ENCODE peak calls at places on chromosomes 2 and 18, in eight cellular contexts. One of them, this sample, is unnamed.

GRCh38 chr2:66576381-66577330 is 141.7 kb downstream of the MEIS1 start:
- DNase-seq in astrocyte of the spinal cord: peak; percentile 47
- DNase-seq in stimulated activated CD4-positive, alpha-beta T cell treated with anti-CD3 and anti-CD28 coated beads, Interleukin-2, amount 100 ng/mL, for 24 hours: no peak
- DNase-seq in thoracic aorta: no peak
- DNase-seq in hypothalamus: no peak
- DNase-seq in right atrium auricular region: no peak
- DNase-seq in neural progenitor cell: peak; percentile 65
- DNase-seq in LoVo: no peak
- DNase-seq in this sample: peak; percentile 52

GRCh38 chr2:28283861-28284260 is 108.8 kb upstream of the FOSL2 start:
- DNase-seq in thoracic aorta: no peak
- DNase-seq in astrocyte of the spinal cord: no peak
- DNase-seq in right atrium auricular region: no peak
- DNase-seq in stimulated activated CD4-positive, alpha-beta T cell treated with anti-CD3 and anti-CD28 coated beads, Interleukin-2, amount 100 ng/mL, for 24 hours: no peak
- DNase-seq in LoVo: no peak
- DNase-seq in hypothalamus: no peak
- DNase-seq in neural progenitor cell: no peak
- DNase-seq in this sample: no peak

GRCh38 chr2:232386490-232386739 is 7.9 kb downstream of the ALPP start:
- DNase-seq in neural progenitor cell: peak; percentile 38
- DNase-seq in stimulated activated CD4-positive, alpha-beta T cell treated with anti-CD3 and anti-CD28 coated beads, Interleukin-2, amount 100 ng/mL, for 24 hours: no peak
- DNase-seq in right atrium auricular region: no peak
- DNase-seq in hypothalamus: no peak
- DNase-seq in astrocyte of the spinal cord: no peak
- DNase-seq in LoVo: no peak
- DNase-seq in thoracic aorta: no peak
- DNase-seq in this sample: no peak

GRCh38 chr18:55185391-55185790 is 226.1 kb upstream of the CCDC68 start:
- DNase-seq in right atrium auricular region: no peak
- DNase-seq in neural progenitor cell: no peak
- DNase-seq in astrocyte of the spinal cord: peak; percentile 10
- DNase-seq in LoVo: peak; percentile 37
- DNase-seq in hypothalamus: no peak
- DNase-seq in thoracic aorta: no peak
- DNase-seq in stimulated activated CD4-positive, alpha-beta T cell treated with anti-CD3 and anti-CD28 coated beads, Interleukin-2, amount 100 ng/mL, for 24 hours: no peak
- DNase-seq in this sample: no peak

GRCh38 chr18:58335821-58336220 is 291.8 kb downstream of the NEDD4L start:
- DNase-seq in thoracic aorta: no peak
- DNase-seq in hypothalamus: no peak
- DNase-seq in stimulated activated CD4-positive, alpha-beta T cell treated with anti-CD3 and anti-CD28 coated beads, Interleukin-2, amount 100 ng/mL, for 24 hours: no peak
- DNase-seq in right atrium auricular region: no peak
- DNase-seq in neural progenitor cell: no peak
- DNase-seq in LoVo: no peak
- DNase-seq in astrocyte of the spinal cord: peak; percentile 24
- DNase-seq in this sample: no peak

GRCh38 chr18:62999392-62999791 is 284.1 kb downstream of the PHLPP1 start:
- DNase-seq in thoracic aorta: no peak
- DNase-seq in stimulated activated CD4-positive, alpha-beta T cell treated with anti-CD3 and anti-CD28 coated beads, Interleukin-2, amount 100 ng/mL, for 24 hours: no peak
- DNase-seq in neural progenitor cell: no peak
- DNase-seq in astrocyte of the spinal cord: peak; percentile 35
- DNase-seq in LoVo: no peak
- DNase-seq in right atrium auricular region: peak; percentile 71
- DNase-seq in hypothalamus: no peak
- DNase-seq in this sample: no peak

GRCh38 chr2:10480359-10480949 is 32.3 kb upstream of the ODC1 start:
- DNase-seq in astrocyte of the spinal cord: no peak
- DNase-seq in hypothalamus: no peak
- DNase-seq in thoracic aorta: no peak
- DNase-seq in LoVo: no peak
- DNase-seq in right atrium auricular region: no peak
- DNase-seq in stimulated activated CD4-positive, alpha-beta T cell treated with anti-CD3 and anti-CD28 coated beads, Interleukin-2, amount 100 ng/mL, for 24 hours: no peak
- DNase-seq in neural progenitor cell: no peak
- DNase-seq in this sample: no peak

GRCh38 chr18:64618390-64618789 is 469.5 kb upstream of the LINC00305 start:
- DNase-seq in right atrium auricular region: no peak
- DNase-seq in astrocyte of the spinal cord: no peak
- DNase-seq in neural progenitor cell: no peak
- DNase-seq in hypothalamus: no peak
- DNase-seq in thoracic aorta: no peak
- DNase-seq in stimulated activated CD4-positive, alpha-beta T cell treated with anti-CD3 and anti-CD28 coated beads, Interleukin-2, amount 100 ng/mL, for 24 hours: no peak
- DNase-seq in LoVo: no peak
- DNase-seq in this sample: no peak

GRCh38 chr2:152432206-152432653 is 97.3 kb downstream of the FMNL2 start:
- DNase-seq in right atrium auricular region: peak; percentile 64
- DNase-seq in neural progenitor cell: no peak
- DNase-seq in astrocyte of the spinal cord: peak; percentile 50
- DNase-seq in stimulated activated CD4-positive, alpha-beta T cell treated with anti-CD3 and anti-CD28 coated beads, Interleukin-2, amount 100 ng/mL, for 24 hours: no peak
- DNase-seq in thoracic aorta: no peak
- DNase-seq in LoVo: no peak
- DNase-seq in hypothalamus: no peak
- DNase-seq in this sample: no peak

GRCh38 chr2:218074031-218074430 is 5.0 kb downstream of the RUFY4 start:
- DNase-seq in LoVo: peak; percentile 21
- DNase-seq in right atrium auricular region: peak; percentile 58
- DNase-seq in thoracic aorta: no peak
- DNase-seq in astrocyte of the spinal cord: no peak
- DNase-seq in neural progenitor cell: peak; percentile 76
- DNase-seq in stimulated activated CD4-positive, alpha-beta T cell treated with anti-CD3 and anti-CD28 coated beads, Interleukin-2, amount 100 ng/mL, for 24 hours: peak; percentile 27
- DNase-seq in hypothalamus: no peak
- DNase-seq in this sample: peak; percentile 64

GRCh38 chr18:23565916-23566547 is 20.3 kb downstream of the NPC1 start:
- DNase-seq in astrocyte of the spinal cord: no peak
- DNase-seq in right atrium auricular region: no peak
- DNase-seq in neural progenitor cell: no peak
- DNase-seq in hypothalamus: no peak
- DNase-seq in stimulated activated CD4-positive, alpha-beta T cell treated with anti-CD3 and anti-CD28 coated beads, Interleukin-2, amount 100 ng/mL, for 24 hours: no peak
- DNase-seq in LoVo: no peak
- DNase-seq in thoracic aorta: no peak
- DNase-seq in this sample: no peak

GRCh38 chr18:13813271-13813849 is 10.6 kb upstream of the MC5R start:
- DNase-seq in neural progenitor cell: peak; percentile 78
- DNase-seq in LoVo: peak; percentile 60
- DNase-seq in astrocyte of the spinal cord: peak; percentile 59
- DNase-seq in stimulated activated CD4-positive, alpha-beta T cell treated with anti-CD3 and anti-CD28 coated beads, Interleukin-2, amount 100 ng/mL, for 24 hours: peak; percentile 66
- DNase-seq in thoracic aorta: no peak
- DNase-seq in right atrium auricular region: peak; percentile 76
- DNase-seq in hypothalamus: peak; percentile 5
- DNase-seq in this sample: peak; percentile 71

GRCh38 chr2:113282747-113283533 is 4.2 kb upstream of the PAX8 start:
- DNase-seq in stimulated activated CD4-positive, alpha-beta T cell treated with anti-CD3 and anti-CD28 coated beads, Interleukin-2, amount 100 ng/mL, for 24 hours: no peak
- DNase-seq in thoracic aorta: no peak
- DNase-seq in LoVo: peak; percentile 87
- DNase-seq in astrocyte of the spinal cord: peak; percentile 25
- DNase-seq in hypothalamus: no peak
- DNase-seq in right atrium auricular region: no peak
- DNase-seq in neural progenitor cell: peak; percentile 16
- DNase-seq in this sample: no peak

GRCh38 chr2:74821177-74822124 is 12.5 kb upstream of the HK2 start:
- DNase-seq in right atrium auricular region: no peak
- DNase-seq in hypothalamus: no peak
- DNase-seq in stimulated activated CD4-positive, alpha-beta T cell treated with anti-CD3 and anti-CD28 coated beads, Interleukin-2, amount 100 ng/mL, for 24 hours: no peak
- DNase-seq in thoracic aorta: no peak
- DNase-seq in LoVo: no peak
- DNase-seq in astrocyte of the spinal cord: no peak
- DNase-seq in neural progenitor cell: no peak
- DNase-seq in this sample: no peak

GRCh38 chr2:208466133-208466919 is 59.7 kb downstream of the PTH2R start:
- DNase-seq in thoracic aorta: no peak
- DNase-seq in astrocyte of the spinal cord: peak; percentile 17
- DNase-seq in right atrium auricular region: no peak
- DNase-seq in neural progenitor cell: peak; percentile 86
- DNase-seq in stimulated activated CD4-positive, alpha-beta T cell treated with anti-CD3 and anti-CD28 coated beads, Interleukin-2, amount 100 ng/mL, for 24 hours: no peak
- DNase-seq in LoVo: peak; percentile 31
- DNase-seq in hypothalamus: no peak
- DNase-seq in this sample: peak; percentile 63

GRCh38 chr2:86284401-86284841 is 53.0 kb downstream of the REEP1 start:
- DNase-seq in stimulated activated CD4-positive, alpha-beta T cell treated with anti-CD3 and anti-CD28 coated beads, Interleukin-2, amount 100 ng/mL, for 24 hours: no peak
- DNase-seq in astrocyte of the spinal cord: no peak
- DNase-seq in LoVo: no peak
- DNase-seq in hypothalamus: no peak
- DNase-seq in neural progenitor cell: no peak
- DNase-seq in thoracic aorta: no peak
- DNase-seq in right atrium auricular region: no peak
- DNase-seq in this sample: no peak

GRCh38 chr2:238970553-238971081 is 122.7 kb downstream of the TWIST2 start:
- DNase-seq in right atrium auricular region: no peak
- DNase-seq in thoracic aorta: no peak
- DNase-seq in stimulated activated CD4-positive, alpha-beta T cell treated with anti-CD3 and anti-CD28 coated beads, Interleukin-2, amount 100 ng/mL, for 24 hours: peak; percentile 56
- DNase-seq in hypothalamus: no peak
- DNase-seq in astrocyte of the spinal cord: peak; percentile 54
- DNase-seq in LoVo: peak; percentile 63
- DNase-seq in neural progenitor cell: peak; percentile 73
- DNase-seq in this sample: peak; percentile 85

GRCh38 chr2:218257390-218257981 is 3.3 kb upstream of the GPBAR1 start:
- DNase-seq in right atrium auricular region: no peak
- DNase-seq in neural progenitor cell: peak; percentile 70
- DNase-seq in stimulated activated CD4-positive, alpha-beta T cell treated with anti-CD3 and anti-CD28 coated beads, Interleukin-2, amount 100 ng/mL, for 24 hours: peak; percentile 75
- DNase-seq in hypothalamus: no peak
- DNase-seq in thoracic aorta: no peak
- DNase-seq in astrocyte of the spinal cord: no peak
- DNase-seq in LoVo: no peak
- DNase-seq in this sample: peak; percentile 80

GRCh38 chr2:54531558-54531957 is 75.4 kb downstream of the SPTBN1 start:
- DNase-seq in stimulated activated CD4-positive, alpha-beta T cell treated with anti-CD3 and anti-CD28 coated beads, Interleukin-2, amount 100 ng/mL, for 24 hours: no peak
- DNase-seq in neural progenitor cell: no peak
- DNase-seq in astrocyte of the spinal cord: peak; percentile 77
- DNase-seq in thoracic aorta: no peak
- DNase-seq in LoVo: no peak
- DNase-seq in right atrium auricular region: no peak
- DNase-seq in hypothalamus: no peak
- DNase-seq in this sample: no peak

GRCh38 chr2:176650811-176651559 is 381.7 kb downstream of the MTX2 start:
- DNase-seq in hypothalamus: no peak
- DNase-seq in thoracic aorta: no peak
- DNase-seq in neural progenitor cell: no peak
- DNase-seq in right atrium auricular region: no peak
- DNase-seq in astrocyte of the spinal cord: no peak
- DNase-seq in LoVo: no peak
- DNase-seq in stimulated activated CD4-positive, alpha-beta T cell treated with anti-CD3 and anti-CD28 coated beads, Interleukin-2, amount 100 ng/mL, for 24 hours: no peak
- DNase-seq in this sample: no peak

GRCh38 chr2:201116115-201116958 is at the start of gene CFLAR:
- DNase-seq in hypothalamus: peak; percentile 28
- DNase-seq in right atrium auricular region: peak; percentile 83
- DNase-seq in astrocyte of the spinal cord: peak; percentile 85
- DNase-seq in stimulated activated CD4-positive, alpha-beta T cell treated with anti-CD3 and anti-CD28 coated beads, Interleukin-2, amount 100 ng/mL, for 24 hours: peak; percentile 79
- DNase-seq in thoracic aorta: peak; percentile 46
- DNase-seq in neural progenitor cell: peak; percentile 58
- DNase-seq in LoVo: peak; percentile 58
- DNase-seq in this sample: peak; percentile 73

GRCh38 chr2:122643725-122644329 is 888.4 kb downstream of the TSN start:
- DNase-seq in thoracic aorta: no peak
- DNase-seq in astrocyte of the spinal cord: peak; percentile 71
- DNase-seq in stimulated activated CD4-positive, alpha-beta T cell treated with anti-CD3 and anti-CD28 coated beads, Interleukin-2, amount 100 ng/mL, for 24 hours: no peak
- DNase-seq in neural progenitor cell: no peak
- DNase-seq in right atrium auricular region: no peak
- DNase-seq in hypothalamus: no peak
- DNase-seq in LoVo: peak; percentile 22
- DNase-seq in this sample: no peak

GRCh38 chr18:13800505-13801259 is 23.3 kb upstream of the MC5R start:
- DNase-seq in LoVo: peak; percentile 44
- DNase-seq in thoracic aorta: peak; percentile 7
- DNase-seq in stimulated activated CD4-positive, alpha-beta T cell treated with anti-CD3 and anti-CD28 coated beads, Interleukin-2, amount 100 ng/mL, for 24 hours: peak; percentile 33
- DNase-seq in astrocyte of the spinal cord: peak; percentile 36
- DNase-seq in neural progenitor cell: peak; percentile 80
- DNase-seq in hypothalamus: no peak
- DNase-seq in right atrium auricular region: peak; percentile 66
- DNase-seq in this sample: peak; percentile 86